ENCODE peak calls at places on chromosome 12, in six cellular contexts. One of them, this sample, is unnamed.

GRCh38 chr12:27554003-27554402 is 30.0 kb downstream of the PPFIBP1 start:
- DNase-seq in body of pancreas: no peak
- DNase-seq in NCI-H2081: no peak
- DNase-seq in LoVo: no peak
- DNase-seq in stimulated activated CD4-positive, alpha-beta T cell treated with anti-CD3 and anti-CD28 coated beads, Interleukin-2, amount 100 ng/mL, for 48 hours: no peak
- DNase-seq in NCI-H1436: no peak
- DNase-seq in this sample: no peak

GRCh38 chr12:50222275-50222783 is 55.2 kb upstream of the CERS5 start:
- DNase-seq in NCI-H1436: no peak
- DNase-seq in stimulated activated CD4-positive, alpha-beta T cell treated with anti-CD3 and anti-CD28 coated beads, Interleukin-2, amount 100 ng/mL, for 48 hours: no peak
- DNase-seq in body of pancreas: no peak
- DNase-seq in NCI-H2081: peak; percentile 80
- DNase-seq in LoVo: no peak
- DNase-seq in this sample: peak; percentile 43

GRCh38 chr12:57450057-57450456 is 5.0 kb upstream of the INHBE start:
- DNase-seq in LoVo: no peak
- DNase-seq in NCI-H2081: no peak
- DNase-seq in body of pancreas: no peak
- DNase-seq in stimulated activated CD4-positive, alpha-beta T cell treated with anti-CD3 and anti-CD28 coated beads, Interleukin-2, amount 100 ng/mL, for 48 hours: no peak
- DNase-seq in NCI-H1436: no peak
- DNase-seq in this sample: no peak

GRCh38 chr12:31813305-31813704 is 84.5 kb upstream of the AMN1 start:
- DNase-seq in body of pancreas: no peak
- DNase-seq in stimulated activated CD4-positive, alpha-beta T cell treated with anti-CD3 and anti-CD28 coated beads, Interleukin-2, amount 100 ng/mL, for 48 hours: no peak
- DNase-seq in NCI-H2081: no peak
- DNase-seq in NCI-H1436: no peak
- DNase-seq in LoVo: peak; percentile 33
- DNase-seq in this sample: no peak

GRCh38 chr12:49887091-49887490 is 16.6 kb downstream of the FAIM2 start:
- DNase-seq in LoVo: no peak
- DNase-seq in body of pancreas: no peak
- DNase-seq in stimulated activated CD4-positive, alpha-beta T cell treated with anti-CD3 and anti-CD28 coated beads, Interleukin-2, amount 100 ng/mL, for 48 hours: no peak
- DNase-seq in NCI-H2081: no peak
- DNase-seq in NCI-H1436: no peak
- DNase-seq in this sample: no peak

GRCh38 chr12:18320036-18320617 is 58.8 kb downstream of the PIK3C2G start:
- DNase-seq in NCI-H1436: peak; percentile 32
- DNase-seq in LoVo: peak; percentile 56
- DNase-seq in stimulated activated CD4-positive, alpha-beta T cell treated with anti-CD3 and anti-CD28 coated beads, Interleukin-2, amount 100 ng/mL, for 48 hours: no peak
- DNase-seq in body of pancreas: no peak
- DNase-seq in NCI-H2081: peak; percentile 45
- DNase-seq in this sample: no peak

GRCh38 chr12:60684988-60685655 is 1089.3 kb downstream of the SLC16A7 start:
- DNase-seq in body of pancreas: no peak
- DNase-seq in NCI-H1436: no peak
- DNase-seq in LoVo: no peak
- DNase-seq in NCI-H2081: no peak
- DNase-seq in stimulated activated CD4-positive, alpha-beta T cell treated with anti-CD3 and anti-CD28 coated beads, Interleukin-2, amount 100 ng/mL, for 48 hours: no peak
- DNase-seq in this sample: no peak

GRCh38 chr12:53327435-53328042 is 6.1 kb upstream of the AAAS start:
- DNase-seq in NCI-H2081: no peak
- DNase-seq in NCI-H1436: no peak
- DNase-seq in LoVo: no peak
- DNase-seq in body of pancreas: no peak
- DNase-seq in stimulated activated CD4-positive, alpha-beta T cell treated with anti-CD3 and anti-CD28 coated beads, Interleukin-2, amount 100 ng/mL, for 48 hours: no peak
- DNase-seq in this sample: no peak

GRCh38 chr12:110117948-110118685 is 6.0 kb upstream of the IFT81 start:
- DNase-seq in NCI-H2081: no peak
- DNase-seq in NCI-H1436: no peak
- DNase-seq in LoVo: no peak
- DNase-seq in body of pancreas: no peak
- DNase-seq in stimulated activated CD4-positive, alpha-beta T cell treated with anti-CD3 and anti-CD28 coated beads, Interleukin-2, amount 100 ng/mL, for 48 hours: no peak
- DNase-seq in this sample: no peak

GRCh38 chr12:117035287-117035686 is 63.9 kb downstream of the TESC start:
- DNase-seq in NCI-H1436: no peak
- DNase-seq in LoVo: no peak
- DNase-seq in NCI-H2081: no peak
- DNase-seq in stimulated activated CD4-positive, alpha-beta T cell treated with anti-CD3 and anti-CD28 coated beads, Interleukin-2, amount 100 ng/mL, for 48 hours: no peak
- DNase-seq in body of pancreas: no peak
- DNase-seq in this sample: no peak

GRCh38 chr12:112971248-112971647 is 7.1 kb upstream of the OAS2 start:
- DNase-seq in LoVo: no peak
- DNase-seq in body of pancreas: no peak
- DNase-seq in stimulated activated CD4-positive, alpha-beta T cell treated with anti-CD3 and anti-CD28 coated beads, Interleukin-2, amount 100 ng/mL, for 48 hours: no peak
- DNase-seq in NCI-H1436: no peak
- DNase-seq in NCI-H2081: no peak
- DNase-seq in this sample: no peak

GRCh38 chr12:124203176-124203575 is 91.7 kb upstream of the RFLNA start:
- DNase-seq in NCI-H2081: no peak
- DNase-seq in body of pancreas: no peak
- DNase-seq in stimulated activated CD4-positive, alpha-beta T cell treated with anti-CD3 and anti-CD28 coated beads, Interleukin-2, amount 100 ng/mL, for 48 hours: no peak
- DNase-seq in LoVo: no peak
- DNase-seq in NCI-H1436: no peak
- DNase-seq in this sample: no peak

GRCh38 chr12:131134523-131135310 is 181.0 kb downstream of the ADGRD1 start:
- DNase-seq in body of pancreas: no peak
- DNase-seq in LoVo: no peak
- DNase-seq in NCI-H1436: no peak
- DNase-seq in stimulated activated CD4-positive, alpha-beta T cell treated with anti-CD3 and anti-CD28 coated beads, Interleukin-2, amount 100 ng/mL, for 48 hours: no peak
- DNase-seq in NCI-H2081: no peak
- DNase-seq in this sample: no peak

GRCh38 chr12:121514184-121514742 is 66.6 kb downstream of the KDM2B start:
- DNase-seq in NCI-H2081: no peak
- DNase-seq in NCI-H1436: no peak
- DNase-seq in LoVo: no peak
- DNase-seq in body of pancreas: no peak
- DNase-seq in stimulated activated CD4-positive, alpha-beta T cell treated with anti-CD3 and anti-CD28 coated beads, Interleukin-2, amount 100 ng/mL, for 48 hours: no peak
- DNase-seq in this sample: no peak

GRCh38 chr12:16324772-16325171 is 22.7 kb upstream of the MGST1 start:
- DNase-seq in stimulated activated CD4-positive, alpha-beta T cell treated with anti-CD3 and anti-CD28 coated beads, Interleukin-2, amount 100 ng/mL, for 48 hours: no peak
- DNase-seq in body of pancreas: no peak
- DNase-seq in NCI-H2081: peak; percentile 98
- DNase-seq in LoVo: no peak
- DNase-seq in NCI-H1436: peak; percentile 28
- DNase-seq in this sample: peak; percentile 42

GRCh38 chr12:122870867-122871664 is 24.9 kb downstream of the VPS37B start:
- DNase-seq in LoVo: no peak
- DNase-seq in stimulated activated CD4-positive, alpha-beta T cell treated with anti-CD3 and anti-CD28 coated beads, Interleukin-2, amount 100 ng/mL, for 48 hours: no peak
- DNase-seq in body of pancreas: peak; percentile 64
- DNase-seq in NCI-H2081: no peak
- DNase-seq in NCI-H1436: no peak
- DNase-seq in this sample: no peak

GRCh38 chr12:50110762-50111416 is 1.1 kb upstream of the COX14 start:
- DNase-seq in stimulated activated CD4-positive, alpha-beta T cell treated with anti-CD3 and anti-CD28 coated beads, Interleukin-2, amount 100 ng/mL, for 48 hours: no peak
- DNase-seq in LoVo: peak; percentile 45
- DNase-seq in NCI-H2081: peak; percentile 49
- DNase-seq in body of pancreas: peak; percentile 45
- DNase-seq in NCI-H1436: peak; percentile 50
- DNase-seq in this sample: peak; percentile 41

GRCh38 chr12:108805136-108805535 is 52.2 kb downstream of the SSH1 start:
- DNase-seq in NCI-H2081: no peak
- DNase-seq in LoVo: no peak
- DNase-seq in stimulated activated CD4-positive, alpha-beta T cell treated with anti-CD3 and anti-CD28 coated beads, Interleukin-2, amount 100 ng/mL, for 48 hours: no peak
- DNase-seq in body of pancreas: no peak
- DNase-seq in NCI-H1436: no peak
- DNase-seq in this sample: no peak

GRCh38 chr12:59927041-59927440 is 331.2 kb downstream of the SLC16A7 start:
- DNase-seq in NCI-H2081: no peak
- DNase-seq in body of pancreas: no peak
- DNase-seq in LoVo: no peak
- DNase-seq in NCI-H1436: no peak
- DNase-seq in stimulated activated CD4-positive, alpha-beta T cell treated with anti-CD3 and anti-CD28 coated beads, Interleukin-2, amount 100 ng/mL, for 48 hours: no peak
- DNase-seq in this sample: no peak

GRCh38 chr12:55885113-55885512 is 42.4 kb upstream of the MMP19 start:
- DNase-seq in stimulated activated CD4-positive, alpha-beta T cell treated with anti-CD3 and anti-CD28 coated beads, Interleukin-2, amount 100 ng/mL, for 48 hours: no peak
- DNase-seq in body of pancreas: no peak
- DNase-seq in LoVo: no peak
- DNase-seq in NCI-H2081: no peak
- DNase-seq in NCI-H1436: no peak
- DNase-seq in this sample: no peak

GRCh38 chr12:95653761-95654546 is 102.7 kb upstream of the USP44 start:
- DNase-seq in NCI-H1436: no peak
- DNase-seq in stimulated activated CD4-positive, alpha-beta T cell treated with anti-CD3 and anti-CD28 coated beads, Interleukin-2, amount 100 ng/mL, for 48 hours: no peak
- DNase-seq in LoVo: peak; percentile 31
- DNase-seq in body of pancreas: no peak
- DNase-seq in NCI-H2081: no peak
- DNase-seq in this sample: no peak

GRCh38 chr12:22978962-22979361 is 354.0 kb downstream of the ETNK1 start:
- DNase-seq in NCI-H1436: no peak
- DNase-seq in LoVo: no peak
- DNase-seq in NCI-H2081: no peak
- DNase-seq in body of pancreas: no peak
- DNase-seq in stimulated activated CD4-positive, alpha-beta T cell treated with anti-CD3 and anti-CD28 coated beads, Interleukin-2, amount 100 ng/mL, for 48 hours: no peak
- DNase-seq in this sample: no peak

GRCh38 chr12:48999371-49000131 is at the start of gene DDN:
- DNase-seq in NCI-H2081: peak; percentile 79
- DNase-seq in LoVo: no peak
- DNase-seq in stimulated activated CD4-positive, alpha-beta T cell treated with anti-CD3 and anti-CD28 coated beads, Interleukin-2, amount 100 ng/mL, for 48 hours: peak; percentile 17
- DNase-seq in body of pancreas: peak; percentile 24
- DNase-seq in NCI-H1436: peak; percentile 24
- DNase-seq in this sample: no peak

GRCh38 chr12:57254506-57255280 is 3.7 kb upstream of the STAC3 start:
- DNase-seq in body of pancreas: no peak
- DNase-seq in NCI-H1436: no peak
- DNase-seq in NCI-H2081: no peak
- DNase-seq in stimulated activated CD4-positive, alpha-beta T cell treated with anti-CD3 and anti-CD28 coated beads, Interleukin-2, amount 100 ng/mL, for 48 hours: no peak
- DNase-seq in LoVo: no peak
- DNase-seq in this sample: no peak